ENCODE peak calls at places on chromosomes 16 and 17, in nine cellular contexts. S is tibial artery; Y is breast epithelium; R is body of pancreas; E is Peyer's patch; A is iPS DF 6.9; L is CD8-positive, alpha-beta T cell; Z is CD8-positive, alpha-beta memory T cell; G is heart right ventricle. F is an unnamed sample.

GRCh38 chr16:54546481-54546880 is 259.9 kb upstream of the IRX3 start:
- DNase-seq in S (no peak), Y (no peak), R (no peak), E (no peak), A (no peak), L (no peak), Z (no peak), G (no peak), F (no peak)

GRCh38 chr16:82185012-82185411 is 15.0 kb upstream of the MPHOSPH6 start:
- DNase-seq in S (no peak), Y (no peak), R (no peak), E (no peak), A (no peak), L (no peak), Z (no peak), G (no peak), F (no peak)

GRCh38 chr17:41772586-41773189 is 13.8 kb downstream of the JUP start:
- DNase-seq in S (no peak), Y (no peak), R (no peak), E (peak; percentile 76), A (no peak), L (no peak), Z (no peak), G (no peak), F (no peak)

GRCh38 chr17:7903154-7904103 is 12.7 kb downstream of the RNF227 start:
- DNase-seq in S (no peak), Y (no peak), R (no peak), E (no peak), A (no peak), L (no peak), Z (no peak), G (no peak), F (peak; percentile 88)

GRCh38 chr16:66470556-66470955 is 43.5 kb downstream of the BEAN1 start:
- DNase-seq in S (no peak), Y (no peak), R (no peak), E (no peak), A (no peak), L (no peak), Z (no peak), G (no peak), F (no peak)

GRCh38 chr17:4796550-4796915 is 569 bp downstream of the PSMB6 start:
- DNase-seq in S (no peak), Y (no peak), R (no peak), E (no peak), A (no peak), L (no peak), Z (no peak), G (no peak), F (peak; percentile 27)

GRCh38 chr17:19551708-19552148 is 18.1 kb downstream of the SLC47A1 start:
- DNase-seq in S (no peak), Y (no peak), R (no peak), E (no peak), A (no peak), L (no peak), Z (no peak), G (no peak), F (no peak)

GRCh38 chr16:85036398-85037049 is 8.9 kb downstream of the KIAA0513 start:
- DNase-seq in S (no peak), Y (no peak), R (no peak), E (no peak), A (no peak), L (no peak), Z (no peak), G (no peak), F (no peak)

GRCh38 chr17:58269557-58270291 is 11.0 kb downstream of the MPO start:
- DNase-seq in S (no peak), Y (no peak), R (no peak), E (no peak), A (no peak), L (no peak), Z (no peak), G (no peak), F (no peak)

GRCh38 chr17:65323055-65323454 is 185.9 kb downstream of the RGS9 start:
- DNase-seq in S (no peak), Y (no peak), R (no peak), E (no peak), A (no peak), L (no peak), Z (no peak), G (no peak), F (no peak)

DNA sequence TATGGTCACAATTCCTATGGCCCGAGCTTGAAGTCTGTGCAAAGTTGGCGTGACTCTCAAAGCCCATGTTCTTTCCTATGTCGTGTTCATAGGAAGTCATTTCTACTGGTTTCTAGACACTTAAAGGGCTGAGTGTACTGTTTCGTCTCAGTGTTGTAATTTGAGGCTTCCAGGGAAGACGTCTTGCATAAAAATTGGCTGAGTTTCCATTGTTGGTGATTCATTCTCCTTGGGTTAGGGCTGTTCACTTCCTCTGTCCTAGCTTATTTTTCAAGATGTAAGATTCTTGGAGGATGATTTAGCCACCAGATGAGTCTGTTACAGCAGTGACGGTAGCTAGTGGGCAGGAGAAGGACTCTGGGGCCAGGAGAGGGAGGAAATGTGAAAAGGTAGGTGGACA is 43.1 kb downstream of the PIK3R5 start:
- DNase-seq in S (no peak), Y (no peak), R (peak; percentile 51), E (no peak), A (no peak), L (no peak), Z (no peak), G (no peak), F (no peak)
- H3K27ac ChIP-seq in S (no peak overlapping the region), Y (no peak overlapping the region), R (no peak overlapping the region), E (no peak overlapping the region), A (no peak overlapping the region), L (no peak overlapping the region), Z (no peak overlapping the region), G (no peak overlapping the region), F (no peak overlapping the region)

GRCh38 chr17:59845595-59846390 is 47.0 kb downstream of the TUBD1 start:
- DNase-seq in S (peak; percentile 52), Y (peak; percentile 87), R (peak; percentile 80), E (no peak), A (no peak), L (no peak), Z (no peak), G (no peak), F (peak; percentile 39)
- H3K4me3 ChIP-seq in S (peak overlapping the region; percentile 17), Y (no peak overlapping the region), R (no peak overlapping the region), E (no peak overlapping the region), A (no peak overlapping the region), L (no peak overlapping the region), Z (no peak overlapping the region), G (no peak overlapping the region), F (no peak overlapping the region)

GRCh38 chr17:81346908-81347349 is 48.3 kb upstream of the BAHCC1 start:
- DNase-seq in S (peak; percentile 22), Y (no peak), R (no peak), E (no peak), A (no peak), L (no peak), Z (no peak), G (no peak), F (no peak)

GRCh38 chr17:81350320-81350686 is 45.0 kb upstream of the BAHCC1 start:
- DNase-seq in S (peak; percentile 21), Y (no peak), R (no peak), E (peak; percentile 40), A (no peak), L (no peak), Z (no peak), G (no peak), F (no peak)

GRCh38 chr17:81348097-81349055 is 46.9 kb upstream of the BAHCC1 start:
- DNase-seq in S (no peak), Y (no peak), R (peak; percentile 93), E (peak; percentile 69), A (no peak), L (no peak), Z (no peak), G (no peak), F (peak; percentile 26)

GRCh38 chr17:81347437-81347836 is 47.8 kb upstream of the BAHCC1 start:
- DNase-seq in S (no peak), Y (no peak), R (no peak), E (peak; percentile 48), A (no peak), L (no peak), Z (no peak), G (no peak), F (no peak)

DNA sequence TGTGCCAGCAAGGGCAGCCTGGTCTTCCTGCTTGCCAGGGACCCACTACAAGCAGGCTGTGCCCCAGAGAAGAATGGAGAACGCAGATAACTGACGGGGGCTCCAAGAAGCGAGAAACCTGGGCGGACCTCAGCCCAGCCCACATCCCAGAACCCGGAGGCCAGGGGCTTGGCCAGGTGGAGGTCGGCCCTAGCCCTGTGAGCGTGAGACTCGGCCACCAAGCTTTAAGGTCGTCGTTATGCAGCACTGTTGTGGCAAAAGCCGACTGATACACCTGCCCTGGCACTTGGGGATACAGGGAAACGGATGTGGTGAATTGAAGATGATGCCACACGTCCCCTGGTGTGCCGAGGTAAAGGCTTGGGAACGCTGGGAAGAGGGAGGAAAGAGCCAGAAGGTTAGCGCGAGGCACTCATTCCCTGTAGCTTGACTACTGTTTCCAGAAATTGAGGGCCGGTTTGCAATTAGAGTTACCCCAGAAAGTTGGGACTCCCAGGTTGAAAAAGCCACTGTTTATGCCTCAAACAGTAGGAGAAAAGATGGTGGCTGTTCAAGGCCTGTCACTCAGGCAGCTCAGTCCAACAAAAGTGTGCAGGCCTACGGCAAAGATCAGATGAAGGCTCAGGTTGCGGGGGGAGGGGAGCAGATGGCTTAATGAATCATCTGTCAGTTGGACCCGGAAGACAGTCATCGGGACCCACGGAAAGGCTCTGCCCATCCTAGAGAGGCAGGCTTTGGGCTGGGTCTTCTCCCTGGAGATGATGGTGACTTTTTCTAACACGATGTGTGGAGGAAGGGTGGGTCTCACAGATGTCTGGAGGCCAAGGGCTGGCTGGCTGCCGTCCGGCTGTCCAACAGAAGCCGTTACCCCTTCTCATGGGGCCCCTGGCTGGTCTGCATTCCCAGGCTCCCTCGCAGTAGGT is 45.6 kb upstream of the BAHCC1 start:
- DNase-seq in S (no peak), Y (no peak), R (no peak), E (peak; percentile 60), A (no peak), L (no peak), Z (no peak), G (no peak), F (no peak)
- H3K27ac ChIP-seq in S (no peak overlapping the region), Y (no peak overlapping the region), R (peak overlapping the region; percentile 82), E (no peak overlapping the region), A (no peak overlapping the region), L (no peak overlapping the region), Z (peak overlapping the region; percentile 39), G (no peak overlapping the region), F (no peak overlapping the region)

GRCh38 chr17:78357687-78358537 is 2.0 kb downstream of the SOCS3 start:
- DNase-seq in S (no peak), Y (no peak), R (no peak), E (no peak), A (no peak), L (no peak), Z (no peak), G (no peak), F (no peak)

GRCh38 chr17:78355701-78356100 is 4.2 kb downstream of the SOCS3 start:
- DNase-seq in S (no peak), Y (no peak), R (no peak), E (no peak), A (no peak), L (no peak), Z (no peak), G (no peak), F (no peak)

GRCh38 chr17:78356163-78356713 is 3.6 kb downstream of the SOCS3 start:
- DNase-seq in S (no peak), Y (no peak), R (peak; percentile 64), E (no peak), A (no peak), L (peak; percentile 86), Z (peak; percentile 82), G (no peak), F (no peak)

GRCh38 chr17:78358538-78359215 is 1.2 kb downstream of the SOCS3 start:
- DNase-seq in S (no peak), Y (no peak), R (no peak), E (no peak), A (no peak), L (no peak), Z (no peak), G (no peak), F (peak; percentile 37)

GRCh38 chr17:78357177-78357586 is 2.7 kb downstream of the SOCS3 start:
- DNase-seq in S (no peak), Y (no peak), R (peak; percentile 55), E (no peak), A (no peak), L (no peak), Z (no peak), G (no peak), F (peak; percentile 56)
- H3K4me3 ChIP-seq in S (peak overlapping the region; percentile 74), Y (peak overlapping the region; percentile 95), R (no peak overlapping the region), E (peak overlapping the region; percentile 16), A (no peak overlapping the region), L (peak overlapping the region; percentile 95), Z (peak overlapping the region; percentile 90), G (peak overlapping the region; percentile 85), F (peak overlapping the region; percentile 94)

F was measured in thyroid gland.